ENCODE peak calls at places on chromosomes 16 and 17, in seven cellular contexts. N, X, A, J, P, M and V are unnamed samples.

GRCh38 chr17:45293413-45294211 is 23.2 kb downstream of the MAP3K14 start:
- DNase-seq in N (no peak), X (peak), A (peak), J (no peak), P (no peak), M (no peak), V (peak)

GRCh38 chr17:74408262-74408661 is 23.6 kb upstream of the GPRC5C start:
- DNase-seq in N (no peak), X (peak), A (no peak), J (no peak), P (no peak), M (no peak), V (no peak)

GRCh38 chr16:56532714-56533113 is 12.9 kb upstream of the BBS2 start:
- DNase-seq in N (no peak), X (no peak), A (no peak), J (no peak), P (no peak), M (no peak), V (no peak)

GRCh38 chr16:84348386-84348785 is 20.0 kb upstream of the ATP2C2 start:
- DNase-seq in N (no peak), X (no peak), A (no peak), J (no peak), P (no peak), M (no peak), V (no peak)

GRCh38 chr17:68431045-68431608 is 26.2 kb downstream of the WIPI1 start:
- DNase-seq in N (no peak), X (no peak), A (no peak), J (no peak), P (no peak), M (no peak), V (no peak)

GRCh38 chr17:75371339-75371738 is 34.1 kb downstream of the GRB2 start:
- DNase-seq in N (no peak), X (no peak), A (no peak), J (no peak), P (no peak), M (no peak), V (no peak)

GRCh38 chr16:55248058-55248457 is 75.9 kb upstream of the IRX6 start:
- DNase-seq in N (no peak), X (no peak), A (no peak), J (no peak), P (no peak), M (no peak), V (no peak)

GRCh38 chr17:44792276-44792675 is 33.5 kb downstream of the ADAM11 start:
- DNase-seq in N (no peak), X (no peak), A (peak), J (no peak), P (no peak), M (no peak), V (no peak)

GRCh38 chr17:5789443-5789842 is 205.1 kb upstream of the NLRP1 start:
- DNase-seq in N (no peak), X (no peak), A (no peak), J (no peak), P (no peak), M (no peak), V (no peak)

GRCh38 chr17:55167024-55167721 is 97.6 kb upstream of the HLF start:
- DNase-seq in N (no peak), X (no peak), A (no peak), J (no peak), P (no peak), M (no peak), V (no peak)

GRCh38 chr17:79465011-79466006 is 145.5 kb downstream of the RBFOX3 start:
- DNase-seq in N (no peak), X (no peak), A (no peak), J (no peak), P (no peak), M (no peak), V (no peak)